ENCODE peak calls at places on chromosomes 1 and 21, in four cellular contexts. Y is endothelial cell, N is uterus, J is neural crest cell. B is an unnamed sample.

GRCh38 chr21:14955936-14956520 is 108.8 kb downstream of the NRIP1 start:
- DNase-seq in Y (no peak), N (no peak), J (no peak), B (no peak)

GRCh38 chr1:210089848-210090247 is 142.7 kb upstream of the SERTAD4 start:
- DNase-seq in Y (no peak), N (no peak), J (no peak), B (no peak)

GRCh38 chr1:11523746-11524464 is 45.0 kb downstream of the DISP3 start:
- DNase-seq in N (no peak), Y (no peak), J (no peak), B (no peak)

GRCh38 chr1:47785561-47786271 is 211.5 kb downstream of the TRABD2B start:
- DNase-seq in N (peak), Y (peak), J (no peak), B (no peak)

GRCh38 chr1:98099501-98099900 is 178.7 kb upstream of the DPYD start:
- DNase-seq in J (no peak), Y (no peak), N (no peak), B (no peak)

GRCh38 chr1:202571719-202572339 is 138.4 kb downstream of the SYT2 start:
- DNase-seq in J (peak), N (no peak), Y (peak), B (no peak)

GRCh38 chr1:182206628-182207239 is 145.2 kb upstream of the ZNF648 start:
- DNase-seq in Y (no peak), J (no peak), N (peak), B (no peak)

GRCh38 chr1:157400766-157401165 is 151.5 kb downstream of the FCRL5 start:
- DNase-seq in Y (no peak), J (no peak), N (no peak), B (no peak)

GRCh38 chr1:196355206-196355786 is 252.9 kb downstream of the KCNT2 start:
- DNase-seq in J (no peak), Y (peak), N (no peak), B (no peak)

GRCh38 chr1:39507230-39507928 is 15.9 kb downstream of the BMP8A start:
- DNase-seq in Y (peak), N (no peak), J (no peak), B (no peak)

GRCh38 chr1:153963850-153964331 is 554 bp upstream of the SLC39A1 start:
- DNase-seq in Y (peak), N (peak), J (peak), B (peak)

GRCh38 chr1:234914606-234915290 is 213.9 kb downstream of the TOMM20 start:
- DNase-seq in Y (no peak), J (no peak), N (no peak), B (no peak)

GRCh38 chr1:73744985-73745384 is 453.0 kb downstream of the LRRIQ3 start:
- DNase-seq in Y (no peak), J (no peak), N (no peak), B (no peak)

GRCh38 chr1:15033264-15033663 is 120.3 kb upstream of the TMEM51 start:
- DNase-seq in N (no peak), Y (no peak), J (no peak), B (no peak)

GRCh38 chr1:183806086-183806485 is 1.2 kb downstream of the RGL1 start:
- DNase-seq in Y (no peak), N (no peak), J (no peak), B (no peak)

GRCh38 chr1:117607471-117607870 is 1.6 kb downstream of the TENT5C start:
- DNase-seq in Y (no peak), N (peak), J (no peak), B (no peak)

GRCh38 chr1:159799446-159799985 is 2.6 kb upstream of the FCRL6 start:
- DNase-seq in J (no peak), Y (no peak), N (no peak), B (no peak)

GRCh38 chr1:182617734-182618288 is 13.6 kb upstream of the RGS16 start:
- DNase-seq in Y (no peak), J (no peak), N (no peak), B (no peak)

GRCh38 chr1:46539968-46540367 is 11.5 kb downstream of the KNCN start:
- DNase-seq in N (no peak), Y (no peak), J (no peak), B (no peak)

GRCh38 chr1:90725341-90725960 is 8.3 kb upstream of the BARHL2 start:
- DNase-seq in J (no peak), Y (peak), N (no peak), B (no peak)

GRCh38 chr21:31283025-31283424 is 61.0 kb downstream of the TIAM1 start:
- DNase-seq in Y (no peak), N (no peak), J (no peak), B (no peak)

GRCh38 chr1:231376875-231377549 is 38.9 kb downstream of the SPRTN start:
- DNase-seq in N (no peak), Y (no peak), J (no peak), B (no peak)

GRCh38 chr1:99559166-99559565 is 86.7 kb upstream of the PALMD start:
- DNase-seq in J (no peak), Y (no peak), N (no peak), B (no peak)

GRCh38 chr1:1596493-1597274 is 3.3 kb downstream of the FNDC10 start:
- DNase-seq in N (no peak), Y (no peak), J (no peak), B (no peak)

GRCh38 chr1:18938008-18938706 is 18.3 kb downstream of the IFFO2 start:
- DNase-seq in Y (no peak), J (no peak), N (no peak), B (no peak)

GRCh38 chr21:45463871-45464270 is 58.9 kb downstream of the COL18A1 start:
- DNase-seq in N (no peak), Y (no peak), J (no peak), B (no peak)

GRCh38 chr1:206890690-206891089 is 6.6 kb upstream of the IL24 start:
- DNase-seq in Y (no peak), J (no peak), N (no peak), B (no peak)

GRCh38 chr1:196563768-196564167 is 44.5 kb downstream of the KCNT2 start:
- DNase-seq in J (no peak), Y (no peak), N (no peak), B (no peak)

GRCh38 chr1:92953491-92953890 is 7.8 kb downstream of the DIPK1A start:
- DNase-seq in Y (no peak), N (no peak), J (no peak), B (no peak)

GRCh38 chr1:70364439-70364838 is 9.9 kb upstream of the ANKRD13C start:
- DNase-seq in Y (no peak), N (no peak), J (no peak), B (no peak)

GRCh38 chr1:232352956-232353355 is 277.0 kb downstream of the SIPA1L2 start:
- DNase-seq in N (no peak), J (no peak), Y (no peak), B (no peak)

GRCh38 chr21:31337086-31337485 is 7.0 kb downstream of the TIAM1 start:
- DNase-seq in Y (no peak), N (no peak), J (no peak), B (no peak)

GRCh38 chr1:188089461-188089860 is 1260.7 kb downstream of the PLA2G4A start:
- DNase-seq in Y (no peak), J (no peak), N (no peak), B (no peak)

GRCh38 chr21:29477347-29477746 is 178.6 kb downstream of the BACH1 start:
- DNase-seq in N (no peak), Y (no peak), J (no peak), B (no peak)

GRCh38 chr1:109847251-109847650 is 63.4 kb upstream of the CSF1 start:
- DNase-seq in Y (no peak), N (no peak), J (no peak), B (no peak)

GRCh38 chr1:22853651-22854185 is 118.9 kb downstream of the LACTBL1 start:
- DNase-seq in N (no peak), Y (no peak), J (no peak), B (no peak)

GRCh38 chr21:33767236-33767635 is 124.9 kb downstream of the ITSN1 start:
- DNase-seq in J (no peak), Y (no peak), N (no peak), B (no peak)

GRCh38 chr1:198876371-198876871 is 237.6 kb downstream of the PTPRC start:
- DNase-seq in N (no peak), J (peak), Y (peak), B (no peak)

GRCh38 chr1:148362141-148362929 is 120.8 kb downstream of the PPIAL4G start:
- DNase-seq in Y (no peak), N (no peak), J (no peak), B (peak)

DNA sequence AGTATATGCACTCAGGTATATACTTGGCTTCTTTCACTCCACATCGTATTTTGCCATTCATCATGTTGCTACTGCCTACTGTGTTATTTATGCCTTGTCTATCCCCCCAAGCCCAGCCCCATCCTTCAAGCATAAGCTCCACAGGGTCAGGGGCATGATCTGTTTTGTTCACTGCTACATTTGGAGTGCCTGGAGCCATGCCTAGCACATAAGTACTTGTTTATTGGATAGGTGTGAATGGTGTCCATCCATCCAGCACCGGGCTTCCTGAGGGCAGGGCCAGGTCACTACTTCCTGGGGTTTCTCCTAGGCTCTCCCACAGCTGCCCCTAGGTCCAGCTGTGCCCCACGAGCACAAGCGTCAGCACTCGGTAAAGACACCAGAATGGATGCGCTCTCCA is 289.0 kb upstream of the VAMP3 start:
- DNase-seq in N (no peak), J (no peak), Y (no peak), B (no peak)
- TF ChIP-seq CTCF in N (no peak), J (no peak), Y (no peak), B (no peak)

GRCh38 chr1:103267893-103268292 is 159.6 kb upstream of the COL11A1 start:
- DNase-seq in Y (no peak), J (no peak), N (no peak), B (no peak)
- TF ChIP-seq CTCF in Y (no peak), J (peak), N (no peak), B (no peak)

GRCh38 chr1:26145960-26146294 is 13.0 kb upstream of the FAM110D start:
- DNase-seq in Y (no peak), J (no peak), N (no peak), B (no peak)

GRCh38 chr1:26138974-26139558 is 19.8 kb upstream of the FAM110D start:
- DNase-seq in N (no peak), Y (no peak), J (no peak), B (no peak)

GRCh38 chr1:26145041-26145959 is 13.6 kb upstream of the FAM110D start:
- DNase-seq in N (peak), Y (peak), J (peak), B (peak)

DNA sequence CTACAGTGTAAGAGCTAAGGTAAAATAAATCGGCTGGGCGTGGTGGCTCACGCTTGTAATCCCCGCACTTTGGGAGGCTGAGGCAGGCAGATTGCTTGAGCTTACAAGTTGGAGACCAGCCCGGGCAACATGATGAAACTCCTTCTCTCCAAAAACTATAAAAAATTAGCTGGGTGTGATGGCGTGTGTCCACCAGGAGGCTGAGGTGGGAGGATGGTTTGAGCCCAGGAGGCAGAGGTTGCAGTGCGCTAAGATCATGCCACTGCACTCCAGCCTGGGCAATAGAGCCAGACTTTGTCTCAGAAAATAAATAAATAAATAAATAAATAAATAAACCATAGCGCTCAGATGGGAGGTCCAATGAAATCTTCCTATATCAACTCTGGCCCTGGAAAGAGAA is 16.7 kb upstream of the FAM110D start:
- DNase-seq in N (no peak), J (no peak), Y (no peak), B (no peak)
- TF ChIP-seq CTCF in N (no peak), J (no peak), Y (no peak), B (no peak)

DNA sequence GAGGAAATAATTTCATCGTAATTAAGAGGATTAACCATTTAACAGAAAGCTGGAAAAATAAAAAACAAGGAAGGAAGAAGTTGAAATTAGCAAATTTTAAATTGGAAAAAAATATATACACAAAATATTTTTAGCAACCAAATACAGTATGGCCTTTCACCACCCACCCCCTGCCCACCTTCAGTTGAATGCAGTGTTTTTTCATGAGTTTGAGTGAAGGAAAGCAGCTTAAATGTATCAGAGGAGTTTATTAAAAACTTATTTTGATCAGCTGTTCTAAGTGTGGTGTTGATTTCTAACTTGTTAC is 249.2 kb downstream of the DNM3 start:
- DNase-seq in J (no peak), Y (no peak), N (no peak), B (no peak)
- TF ChIP-seq CTCF in J (no peak), Y (no peak), N (no peak), B (no peak)

GRCh38 chr1:222702210-222702609 is 10.1 kb downstream of the AIDA start:
- DNase-seq in Y (no peak), J (no peak), N (no peak), B (no peak)

GRCh38 chr1:222711319-222712252 is 705 bp downstream of the AIDA start:
- DNase-seq in Y (peak), N (peak), J (peak), B (peak)

GRCh38 chr1:222704260-222704659 is 8.0 kb downstream of the AIDA start:
- DNase-seq in Y (no peak), J (no peak), N (no peak), B (no peak)

GRCh38 chr1:222709700-222710153 is 2.6 kb downstream of the AIDA start:
- DNase-seq in Y (no peak), N (no peak), J (no peak), B (no peak)

DNA sequence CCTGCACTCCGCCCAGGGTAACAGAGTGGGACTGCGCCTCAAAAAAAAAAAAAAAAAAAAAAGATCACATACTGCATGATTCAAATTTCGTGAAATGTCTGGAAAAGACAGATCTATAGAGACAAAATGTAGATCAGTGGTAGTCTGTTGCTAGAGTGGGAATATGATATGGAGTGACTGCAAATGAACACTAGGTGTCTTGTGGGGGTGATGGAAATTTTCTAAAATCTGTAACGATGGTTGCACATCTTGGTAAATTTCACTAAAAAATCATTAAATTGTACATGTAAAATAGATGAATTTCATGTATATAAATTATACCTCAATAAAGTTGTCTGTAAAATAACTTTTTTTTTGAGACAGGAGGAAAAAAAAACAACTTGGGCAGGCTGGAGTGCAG is 5.5 kb downstream of the AIDA start:
- DNase-seq in Y (no peak), N (no peak), J (no peak), B (no peak)
- TF ChIP-seq CTCF in Y (no peak), N (no peak), J (peak), B (peak)

GRCh38 chr1:171641076-171641864 is 11.2 kb downstream of the MYOC start:
- DNase-seq in Y (no peak), J (no peak), N (no peak), B (no peak)
- TF ChIP-seq CTCF in Y (no peak), J (no peak), N (no peak), B (no peak)

GRCh38 chr1:113233441-113233840 is 156.9 kb upstream of the MAGI3 start:
- DNase-seq in N (no peak), J (no peak), Y (no peak), B (no peak)

GRCh38 chr1:113226118-113226517 is 153.1 kb downstream of the LRIG2 start:
- DNase-seq in N (no peak), J (no peak), Y (no peak), B (no peak)

DNA sequence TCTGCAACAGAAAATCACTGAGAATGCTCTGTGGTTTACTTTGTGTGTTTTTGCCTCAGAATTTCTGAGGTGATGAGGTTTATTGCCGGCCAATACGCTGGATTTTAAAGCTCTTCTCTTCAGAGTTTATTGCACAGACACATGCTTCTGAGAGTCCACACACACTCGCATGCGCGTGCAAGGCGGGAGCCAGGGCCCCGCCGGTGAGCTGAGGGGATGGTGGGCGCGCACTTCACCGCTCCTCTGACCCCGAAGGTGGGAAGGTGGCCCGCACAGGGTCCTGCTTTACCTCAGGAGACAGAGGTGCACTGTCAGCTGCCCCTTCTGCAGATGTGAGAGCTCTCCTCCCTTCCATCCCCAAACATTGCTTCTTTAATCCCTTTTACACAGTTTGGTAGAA is 158.4 kb upstream of the MAGI3 start:
- DNase-seq in Y (no peak), N (no peak), J (no peak), B (no peak)
- TF ChIP-seq CTCF in Y (no peak), N (no peak), J (no peak), B (no peak)

DNA sequence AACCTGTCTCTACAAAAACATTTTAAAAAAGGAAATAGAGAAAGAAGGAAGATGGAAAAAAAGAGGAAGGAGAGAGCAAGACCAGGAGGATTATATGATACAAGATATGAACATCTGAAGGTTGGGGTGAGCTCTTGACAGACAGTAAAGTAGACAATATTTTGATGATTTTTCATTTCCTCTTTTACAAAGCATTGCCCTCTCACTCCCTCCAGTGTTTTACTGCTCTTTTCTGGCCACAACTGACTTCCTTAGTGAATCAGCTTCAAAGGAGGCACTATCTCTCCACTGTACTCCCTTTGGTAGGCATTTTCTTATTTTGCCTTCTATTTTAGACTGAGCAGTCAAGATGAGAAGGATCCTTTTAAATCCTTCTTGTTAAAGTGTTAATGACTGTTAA is 296.7 kb downstream of the KCTD3 start:
- DNase-seq in Y (no peak), J (no peak), N (no peak), B (no peak)
- TF ChIP-seq CTCF in Y (no peak), J (no peak), N (no peak), B (no peak)

DNA sequence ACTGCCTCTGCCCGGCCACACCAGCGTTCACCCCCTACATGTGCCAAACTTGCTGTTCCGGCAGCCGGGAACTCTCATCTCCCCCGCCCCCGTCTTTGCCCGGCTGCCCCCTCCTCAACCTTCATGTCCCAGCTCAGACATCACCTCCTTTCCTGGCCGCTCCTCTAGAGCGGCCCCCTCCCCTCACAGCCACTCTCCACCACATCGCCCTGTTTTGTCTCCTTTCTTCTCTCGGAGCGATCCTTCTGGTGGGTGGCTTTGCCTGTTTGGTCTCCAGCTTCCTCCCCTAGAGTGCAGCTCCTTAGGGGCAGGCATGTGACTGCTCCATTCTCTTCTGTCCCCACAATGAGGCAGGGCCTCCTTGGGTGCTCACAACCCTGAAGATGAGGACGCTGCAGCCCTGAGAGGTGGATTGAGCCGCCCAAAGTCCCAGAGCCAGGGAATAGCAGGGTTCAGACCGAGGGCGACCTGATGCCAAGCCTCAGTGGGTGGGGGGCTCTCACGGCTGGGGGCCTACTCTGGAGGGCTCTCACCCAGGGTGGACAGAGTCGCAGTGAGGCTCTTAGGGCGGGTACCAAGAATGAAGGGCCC is 44.9 kb upstream of the ECE1 start:
- DNase-seq in J (no peak), Y (no peak), N (no peak), B (no peak)
- TF ChIP-seq CTCF in J (no peak), Y (no peak), N (no peak), B (no peak)

B was measured in mesothelial cell of epicardium.